ENCODE peak calls at places on chromosome 5, in ten cellular contexts. One of them, this sample, is unnamed.

GRCh38 chr5:133664422-133664821 is 52.1 kb upstream of the FSTL4 start:
- DNase-seq in iris pigment epithelial cell: peak
- DNase-seq in Daoy: peak
- DNase-seq in retinal pigment epithelial cell: no peak
- DNase-seq in activated T-cell treated with anti-CD3 and anti-CD28 coated beads, Interleukin-2, amount 50 U/mL, for 4 hours: no peak
- DNase-seq in uterus: no peak
- DNase-seq in M059J: peak
- DNase-seq in PC-3: peak
- DNase-seq in B cell: no peak
- DNase-seq in naive thymus-derived CD8-positive, alpha-beta T cell: no peak
- DNase-seq in this sample: no peak

GRCh38 chr5:68673451-68674180 is 420.2 kb upstream of the SLC30A5 start:
- DNase-seq in iris pigment epithelial cell: no peak
- DNase-seq in Daoy: no peak
- DNase-seq in retinal pigment epithelial cell: no peak
- DNase-seq in activated T-cell treated with anti-CD3 and anti-CD28 coated beads, Interleukin-2, amount 50 U/mL, for 4 hours: no peak
- DNase-seq in uterus: no peak
- DNase-seq in M059J: no peak
- DNase-seq in PC-3: no peak
- DNase-seq in B cell: no peak
- DNase-seq in naive thymus-derived CD8-positive, alpha-beta T cell: no peak
- DNase-seq in this sample: no peak

GRCh38 chr5:175814676-175815075 is 56.7 kb upstream of the CPLX2 start:
- DNase-seq in iris pigment epithelial cell: peak
- DNase-seq in Daoy: peak
- DNase-seq in retinal pigment epithelial cell: no peak
- DNase-seq in activated T-cell treated with anti-CD3 and anti-CD28 coated beads, Interleukin-2, amount 50 U/mL, for 4 hours: no peak
- DNase-seq in uterus: no peak
- DNase-seq in M059J: peak
- DNase-seq in PC-3: peak
- DNase-seq in B cell: no peak
- DNase-seq in naive thymus-derived CD8-positive, alpha-beta T cell: no peak
- DNase-seq in this sample: no peak

GRCh38 chr5:104573979-104574709 is 1011.6 kb upstream of the NUDT12 start:
- DNase-seq in iris pigment epithelial cell: no peak
- DNase-seq in Daoy: no peak
- DNase-seq in retinal pigment epithelial cell: no peak
- DNase-seq in activated T-cell treated with anti-CD3 and anti-CD28 coated beads, Interleukin-2, amount 50 U/mL, for 4 hours: no peak
- DNase-seq in uterus: no peak
- DNase-seq in M059J: no peak
- DNase-seq in PC-3: no peak
- DNase-seq in B cell: no peak
- DNase-seq in naive thymus-derived CD8-positive, alpha-beta T cell: no peak
- DNase-seq in this sample: no peak

GRCh38 chr5:178114325-178115135 is 1.2 kb downstream of the N4BP3 start:
- DNase-seq in iris pigment epithelial cell: no peak
- DNase-seq in Daoy: peak
- DNase-seq in retinal pigment epithelial cell: no peak
- DNase-seq in activated T-cell treated with anti-CD3 and anti-CD28 coated beads, Interleukin-2, amount 50 U/mL, for 4 hours: peak
- DNase-seq in uterus: no peak
- DNase-seq in M059J: no peak
- DNase-seq in PC-3: no peak
- DNase-seq in B cell: peak
- DNase-seq in naive thymus-derived CD8-positive, alpha-beta T cell: peak
- DNase-seq in this sample: no peak

GRCh38 chr5:77358566-77359205 is 133.4 kb downstream of the WDR41 start:
- DNase-seq in iris pigment epithelial cell: peak
- DNase-seq in Daoy: no peak
- DNase-seq in retinal pigment epithelial cell: no peak
- DNase-seq in activated T-cell treated with anti-CD3 and anti-CD28 coated beads, Interleukin-2, amount 50 U/mL, for 4 hours: no peak
- DNase-seq in uterus: peak
- DNase-seq in M059J: peak
- DNase-seq in PC-3: peak
- DNase-seq in B cell: no peak
- DNase-seq in naive thymus-derived CD8-positive, alpha-beta T cell: no peak
- DNase-seq in this sample: no peak

GRCh38 chr5:16135003-16135402 is 44.6 kb downstream of the MARCHF11 start:
- DNase-seq in iris pigment epithelial cell: no peak
- DNase-seq in Daoy: no peak
- DNase-seq in retinal pigment epithelial cell: no peak
- DNase-seq in activated T-cell treated with anti-CD3 and anti-CD28 coated beads, Interleukin-2, amount 50 U/mL, for 4 hours: no peak
- DNase-seq in uterus: no peak
- DNase-seq in M059J: peak
- DNase-seq in PC-3: no peak
- DNase-seq in B cell: no peak
- DNase-seq in naive thymus-derived CD8-positive, alpha-beta T cell: no peak
- DNase-seq in this sample: no peak

GRCh38 chr5:123398058-123398728 is 25.0 kb downstream of the CEP120 start:
- DNase-seq in iris pigment epithelial cell: no peak
- DNase-seq in Daoy: no peak
- DNase-seq in retinal pigment epithelial cell: no peak
- DNase-seq in activated T-cell treated with anti-CD3 and anti-CD28 coated beads, Interleukin-2, amount 50 U/mL, for 4 hours: no peak
- DNase-seq in uterus: no peak
- DNase-seq in M059J: no peak
- DNase-seq in PC-3: no peak
- DNase-seq in B cell: peak
- DNase-seq in naive thymus-derived CD8-positive, alpha-beta T cell: no peak
- DNase-seq in this sample: no peak

GRCh38 chr5:145531038-145531734 is 304.0 kb downstream of the PRELID2 start:
- DNase-seq in iris pigment epithelial cell: peak
- DNase-seq in Daoy: peak
- DNase-seq in retinal pigment epithelial cell: peak
- DNase-seq in activated T-cell treated with anti-CD3 and anti-CD28 coated beads, Interleukin-2, amount 50 U/mL, for 4 hours: no peak
- DNase-seq in uterus: peak
- DNase-seq in M059J: peak
- DNase-seq in PC-3: peak
- DNase-seq in B cell: no peak
- DNase-seq in naive thymus-derived CD8-positive, alpha-beta T cell: no peak
- DNase-seq in this sample: no peak

This sample was measured in stimulated activated CD8-positive, alpha-beta memory T cell treated with anti-CD3 and anti-CD28 coated beads, Interleukin-15, amount 100 ng/mL, for 24 hours.